ENCODE peak calls at places on chromosomes 7 and 10, in four cellular contexts. F is pancreas, R is astrocyte, J is fibroblast of lung. B is an unnamed sample.

GRCh38 chr10:122301055-122301810 is 30.1 kb downstream of the BTBD16 start:
- DNase-seq in F (no peak), R (peak; percentile 96), J (peak; percentile 97), B (no peak)

GRCh38 chr10:15223174-15223573 is 54.7 kb upstream of the NMT2 start:
- DNase-seq in F (no peak), R (peak; percentile 95), J (peak; percentile 97), B (no peak)

GRCh38 chr7:135334830-135335543 is 101.3 kb downstream of the STRA8 start:
- DNase-seq in F (no peak), R (no peak), J (no peak), B (no peak)

GRCh38 chr7:30144659-30145321 is 10.0 kb downstream of the MTURN start:
- DNase-seq in F (no peak), R (no peak), J (no peak), B (no peak)

GRCh38 chr10:120950103-120950561 is 99.0 kb downstream of the WDR11 start:
- DNase-seq in F (no peak), R (peak; percentile 30), J (peak; percentile 39), B (peak; percentile 86)

GRCh38 chr7:133703547-133703946 is 423.6 kb upstream of the LRGUK start:
- DNase-seq in F (no peak), R (peak; percentile 95), J (peak; percentile 96), B (no peak)

GRCh38 chr7:21967500-21968099 is 21.9 kb upstream of the CDCA7L start:
- DNase-seq in F (no peak), R (no peak), J (peak; percentile 11), B (no peak)

GRCh38 chr10:84200537-84201243 is 6.4 kb downstream of the CDHR1 start:
- DNase-seq in F (no peak), R (no peak), J (no peak), B (no peak)

GRCh38 chr10:132518572-132519381 is 18.8 kb upstream of the INPP5A start:
- DNase-seq in F (peak; percentile 97), R (no peak), J (no peak), B (peak; percentile 92)

GRCh38 chr7:119545118-119545517 is 727.9 kb upstream of the KCND2 start:
- DNase-seq in F (no peak), R (peak; percentile 82), J (peak; percentile 83), B (no peak)

GRCh38 chr10:77713506-77714280 is 76.1 kb upstream of the KCNMA1 start:
- DNase-seq in F (no peak), R (peak; percentile 47), J (peak; percentile 66), B (no peak)

GRCh38 chr10:17273403-17273802 is 45.4 kb downstream of the VIM start:
- DNase-seq in F (no peak), R (peak; percentile 71), J (peak; percentile 78), B (peak; percentile 49)

GRCh38 chr10:92571649-92572048 is 2.2 kb downstream of the IDE start:
- DNase-seq in F (no peak), R (peak; percentile 64), J (peak; percentile 78), B (no peak)

DNA sequence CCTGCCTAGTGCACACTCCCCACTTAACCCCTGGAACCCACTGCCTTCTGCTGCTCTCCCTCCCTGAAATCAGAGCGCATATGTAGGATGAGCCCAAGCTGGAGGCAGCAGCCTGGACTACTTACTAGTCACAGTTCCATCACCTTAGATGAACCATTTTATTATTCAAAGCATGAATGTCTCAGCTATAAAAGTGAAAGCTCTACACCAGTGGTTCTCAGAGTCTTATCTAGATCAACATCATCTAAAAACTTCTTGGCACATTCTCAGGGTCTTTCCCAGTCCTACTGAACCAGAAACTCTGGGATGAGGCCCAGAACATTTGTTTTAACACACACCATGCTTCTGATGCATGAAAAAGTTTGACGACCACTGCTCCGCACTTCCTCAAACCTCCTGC is 100.3 kb upstream of the ANK3 start:
- DNase-seq in F (no peak), R (peak; percentile 88), J (peak; percentile 86), B (no peak)
- H3K4me1 ChIP-seq in F (no peaks in the 10 kb centered on the region), R (peaks cover 1% of the 10 kb centered on the region), J (no peaks in the 10 kb centered on the region), B (no peaks in the 10 kb centered on the region)

GRCh38 chr7:157503229-157503628 is 166.4 kb downstream of the DNAJB6 start:
- DNase-seq in F (no peak), R (no peak), J (no peak), B (peak; percentile 5)
- H3K4me1 ChIP-seq in F (no peaks in the 10 kb centered on the region), R (no peaks in the 10 kb centered on the region), J (no peaks in the 10 kb centered on the region), B (no peaks in the 10 kb centered on the region)

DNA sequence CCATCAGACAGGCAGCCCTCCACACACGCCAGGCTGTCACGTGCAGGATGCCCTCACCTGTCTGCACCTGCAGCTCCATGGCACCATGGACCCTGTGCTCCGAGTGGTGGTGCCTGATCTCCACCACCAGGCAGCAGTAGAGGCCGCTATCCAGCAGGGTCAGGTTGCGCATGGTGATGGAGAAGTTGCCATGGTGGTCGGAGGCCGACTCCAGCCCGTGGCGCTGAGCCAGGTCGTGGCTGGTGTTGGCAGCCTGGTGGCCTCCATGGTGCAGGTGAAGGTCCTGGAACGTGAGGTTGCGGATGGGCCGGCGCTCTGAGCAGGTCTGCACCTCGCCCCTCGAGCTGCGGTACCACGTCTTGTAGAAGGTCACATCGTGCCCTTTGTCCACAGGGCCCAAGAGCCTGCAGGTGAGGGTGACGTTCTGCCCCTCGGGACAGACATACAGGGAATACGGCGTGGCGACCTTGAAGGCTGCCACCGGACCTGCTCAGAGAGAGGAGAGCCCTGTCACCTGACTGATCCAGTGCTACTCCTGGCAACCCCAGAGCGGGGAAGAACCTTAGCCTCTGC is 11.7 kb downstream of the VSIR start:
- DNase-seq in F (peak; percentile 56), R (no peak), J (no peak), B (peak; percentile 71)
- H3K4me1 ChIP-seq in F (no peaks in the 10 kb centered on the region), R (peaks cover 22% of the 10 kb centered on the region), J (peaks cover 19% of the 10 kb centered on the region), B (no peaks in the 10 kb centered on the region)

GRCh38 chr10:53434413-53434812 is 661.8 kb upstream of the MBL2 start:
- DNase-seq in F (no peak), R (no peak), J (no peak), B (no peak)
- H3K4me1 ChIP-seq in F (no peaks in the 10 kb centered on the region), R (no peaks in the 10 kb centered on the region), J (no peaks in the 10 kb centered on the region), B (no peaks in the 10 kb centered on the region)

DNA sequence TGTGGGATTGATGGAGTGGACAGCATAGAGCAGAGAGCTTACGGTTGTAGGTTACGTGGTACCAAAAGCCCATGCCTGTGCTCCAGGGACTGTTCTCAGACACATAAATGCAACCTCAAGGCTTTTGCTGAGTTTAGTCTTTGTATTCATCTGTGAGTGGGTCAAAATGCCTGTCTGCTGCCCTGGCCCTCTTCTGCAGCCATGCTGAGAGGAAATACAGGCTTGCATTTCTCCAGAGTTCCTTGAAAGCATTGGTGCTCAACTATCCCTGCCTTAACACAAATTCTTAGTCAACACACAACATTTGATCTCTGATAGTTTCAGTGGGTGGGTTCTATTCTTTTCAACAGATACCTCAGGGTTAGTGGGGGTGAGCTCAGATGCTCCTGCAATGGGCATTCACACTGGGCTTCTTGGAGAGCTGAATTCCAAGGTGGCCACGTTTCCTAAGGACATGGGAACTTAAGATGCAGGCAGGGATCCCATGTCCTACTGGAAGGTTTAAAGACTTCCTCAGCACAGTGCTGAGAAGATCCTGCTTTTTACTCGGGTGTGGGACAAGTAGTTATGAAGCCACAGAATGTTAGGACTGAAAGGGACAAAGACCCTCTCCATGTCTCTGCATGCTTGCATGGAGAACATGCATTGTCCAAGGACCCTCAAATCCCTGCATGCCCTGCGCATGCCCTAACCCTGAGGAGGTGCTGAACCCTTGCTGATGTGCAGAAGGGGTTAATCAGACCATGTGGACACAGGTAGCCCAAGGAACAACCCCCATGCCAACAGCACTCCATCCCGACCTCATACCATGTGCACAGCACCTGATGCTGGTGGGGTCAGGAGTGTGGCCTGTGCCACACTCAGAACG is 15.5 kb downstream of the IL2RA start:
- DNase-seq in F (no peak), R (no peak), J (no peak), B (peak; percentile 23)
- H3K4me1 ChIP-seq in F (no peaks in the 10 kb centered on the region), R (no peaks in the 10 kb centered on the region), J (no peaks in the 10 kb centered on the region), B (no peaks in the 10 kb centered on the region)

DNA sequence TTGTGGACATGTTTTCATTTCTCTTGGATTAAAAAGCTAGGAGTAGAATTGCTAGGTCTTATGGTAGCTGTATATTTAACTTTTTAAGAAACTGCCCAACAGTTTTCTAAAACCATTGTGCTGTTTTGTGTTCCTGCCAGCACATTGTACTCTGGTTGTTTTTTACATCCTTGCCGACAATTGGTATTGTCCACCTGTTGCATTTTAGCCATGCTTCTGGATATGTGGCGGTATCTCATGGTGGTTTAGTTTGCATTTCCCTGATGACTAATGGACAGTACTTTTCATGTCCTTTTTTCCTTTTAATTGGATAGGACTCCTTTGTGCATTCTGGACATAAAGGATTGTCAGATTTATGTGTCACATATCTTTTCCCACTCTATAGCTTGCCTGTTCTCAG is 45.5 kb downstream of the STK17A start:
- DNase-seq in F (no peak), R (no peak), J (peak; percentile 36), B (no peak)
- H3K4me1 ChIP-seq in F (no peaks in the 10 kb centered on the region), R (no peaks in the 10 kb centered on the region), J (no peaks in the 10 kb centered on the region), B (no peaks in the 10 kb centered on the region)

GRCh38 chr10:118735294-118735693 is 19.5 kb downstream of the CACUL1 start:
- DNase-seq in F (no peak), R (no peak), J (no peak), B (peak; percentile 47)
- H3K4me1 ChIP-seq in F (peaks cover 8% of the 10 kb centered on the region), R (no peaks in the 10 kb centered on the region), J (no peaks in the 10 kb centered on the region), B (peaks cover 19% of the 10 kb centered on the region)

DNA sequence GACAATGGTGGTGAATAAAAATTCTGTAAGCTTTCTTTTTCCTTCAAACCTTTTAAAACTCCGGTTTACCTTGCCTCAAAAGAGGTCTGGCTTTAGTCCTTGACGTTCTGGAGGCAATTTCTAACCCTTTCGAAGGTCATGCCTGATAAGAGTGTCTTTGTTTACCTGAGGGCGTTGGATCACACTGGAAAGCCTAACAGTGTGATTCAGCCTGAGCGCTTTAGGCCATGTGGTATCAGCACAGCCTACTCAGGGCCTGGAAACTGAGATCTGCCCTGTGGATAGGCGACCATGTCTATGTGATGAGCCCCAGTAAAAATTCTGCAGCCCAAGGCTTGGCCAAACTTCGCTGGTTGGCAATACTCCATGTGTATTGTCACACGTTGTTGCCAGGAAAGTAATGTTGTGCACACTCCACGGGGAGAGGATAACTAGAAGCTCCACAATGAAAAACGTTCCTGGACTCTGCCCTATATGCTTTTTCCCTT is 10.7 kb downstream of the CCDC6 start:
- DNase-seq in F (no peak), R (peak; percentile 11), J (peak; percentile 36), B (no peak)
- H3K4me1 ChIP-seq in F (peaks cover 51% of the 10 kb centered on the region), R (peaks cover 8% of the 10 kb centered on the region), J (peaks cover 7% of the 10 kb centered on the region), B (no peaks in the 10 kb centered on the region)

GRCh38 chr10:89267056-89267455 is 15.5 kb upstream of the LIPA start:
- DNase-seq in F (no peak), R (no peak), J (no peak), B (no peak)

GRCh38 chr10:89263091-89263490 is 11.5 kb upstream of the LIPA start:
- DNase-seq in F (no peak), R (no peak), J (no peak), B (no peak)

GRCh38 chr10:89263531-89263930 is 12.0 kb upstream of the LIPA start:
- DNase-seq in F (no peak), R (no peak), J (no peak), B (no peak)

GRCh38 chr10:89262331-89263020 is 10.9 kb upstream of the LIPA start:
- DNase-seq in F (no peak), R (peak; percentile 66), J (peak; percentile 74), B (no peak)
- H3K4me1 ChIP-seq in F (no peaks in the 10 kb centered on the region), R (peaks cover 7% of the 10 kb centered on the region), J (peaks cover 10% of the 10 kb centered on the region), B (no peaks in the 10 kb centered on the region)